ENCODE peak calls at places on chromosome 1, in ten cellular contexts. Z is cardiac fibroblast; C is dermis microvascular lymphatic vessel endothelial cell; Q is GM19239; M is activated gamma-delta T cell treated with anti-CD3 and anti-CD28 coated beads, Interleukin-2, amount 50 U/mL, for 16 hours; R is activated T-cell treated with anti-CD3 and anti-CD28 coated beads, Interleukin-2, amount 50 U/mL, for 72 hours; F is mesendoderm; K is foreskin fibroblast; B is DMS79; D is stimulated activated CD8-positive, alpha-beta memory T cell treated with anti-CD3 and anti-CD28 coated beads, Interleukin-2, amount 100 ng/mL, for 1 hour. V is an unnamed sample.

GRCh38 chr1:33266766-33267165 is 10.5 kb downstream of the ZNF362 start:
- DNase-seq in K (no peak), Q (no peak), M (no peak), B (no peak), Z (no peak), F (no peak), D (no peak), R (no peak), C (no peak), V (no peak)

GRCh38 chr1:31127266-31127665 is 61.7 kb upstream of the PUM1 start:
- DNase-seq in R (no peak), K (peak), C (no peak), F (no peak), M (no peak), D (no peak), B (no peak), Z (peak), Q (no peak), V (no peak)

GRCh38 chr1:29331731-29332130 is 95.4 kb downstream of the PTPRU start:
- DNase-seq in K (no peak), D (no peak), M (no peak), F (no peak), Q (no peak), Z (no peak), B (no peak), C (no peak), R (no peak), V (no peak)

GRCh38 chr1:16968372-16968771 is 12.0 kb downstream of the MFAP2 start:
- DNase-seq in R (no peak), Z (no peak), C (no peak), Q (no peak), M (no peak), F (no peak), B (no peak), K (no peak), D (no peak), V (no peak)

GRCh38 chr1:33379631-33380354 is 51.1 kb downstream of the PHC2 start:
- DNase-seq in Z (no peak), D (no peak), Q (no peak), R (no peak), C (no peak), M (no peak), F (no peak), K (no peak), B (no peak), V (no peak)

GRCh38 chr1:15207031-15207828 is 39.8 kb upstream of the FHAD1 start:
- DNase-seq in F (no peak), Z (no peak), B (no peak), D (no peak), M (no peak), Q (no peak), C (no peak), K (no peak), R (no peak), V (no peak)

GRCh38 chr1:240310226-240310925 is 218.7 kb downstream of the FMN2 start:
- DNase-seq in R (no peak), F (no peak), Z (peak), D (no peak), B (no peak), C (no peak), M (no peak), K (peak), Q (no peak), V (no peak)

GRCh38 chr1:39170731-39171375 is 33.6 kb upstream of the MACF1 start:
- DNase-seq in R (no peak), Z (no peak), B (peak), C (no peak), Q (no peak), M (no peak), D (no peak), K (no peak), F (peak), V (no peak)

GRCh38 chr1:192476802-192477298 is 98.7 kb upstream of the RGS1 start:
- DNase-seq in K (peak), D (no peak), F (no peak), Q (no peak), C (peak), B (peak), M (no peak), R (peak), Z (peak), V (peak)

GRCh38 chr1:54624466-54625464 is 1.4 kb upstream of the FAM151A start:
- DNase-seq in D (no peak), F (no peak), K (no peak), Z (no peak), M (no peak), B (no peak), C (no peak), Q (no peak), R (no peak), V (no peak)

GRCh38 chr1:55300975-55301374 is 85.8 kb upstream of the USP24 start:
- DNase-seq in M (no peak), D (no peak), Q (no peak), B (no peak), R (no peak), Z (no peak), K (no peak), C (no peak), F (no peak), V (no peak)

GRCh38 chr1:245679796-245680195 is 525.0 kb downstream of the KIF26B start:
- DNase-seq in Q (no peak), M (no peak), R (no peak), K (no peak), D (no peak), F (no peak), Z (no peak), C (no peak), B (no peak), V (no peak)

GRCh38 chr1:106526650-106527049 is 529.8 kb upstream of the PRMT6 start:
- DNase-seq in D (no peak), Q (no peak), M (no peak), K (peak), B (no peak), C (no peak), F (peak), Z (peak), R (no peak), V (no peak)

GRCh38 chr1:156480411-156481192 is 20.0 kb downstream of the MEF2D start:
- DNase-seq in K (no peak), Z (peak), M (peak), F (peak), R (peak), C (peak), B (no peak), Q (peak), D (peak), V (peak)

GRCh38 chr1:163824490-163824889 is 502.7 kb downstream of the NUF2 start:
- DNase-seq in D (no peak), K (no peak), R (no peak), M (no peak), Z (no peak), B (no peak), Q (no peak), C (no peak), F (peak), V (no peak)

GRCh38 chr1:82226198-82226505 is 425.4 kb downstream of the ADGRL2 start:
- DNase-seq in C (peak), D (no peak), K (no peak), Z (peak), F (no peak), M (no peak), B (peak), Q (no peak), R (no peak), V (no peak)

GRCh38 chr1:224302947-224303346 is 27.0 kb downstream of the NVL start:
- DNase-seq in K (no peak), R (no peak), F (no peak), Q (no peak), Z (no peak), B (no peak), M (no peak), C (no peak), D (no peak), V (no peak)

GRCh38 chr1:223745731-223746130 is 33.4 kb downstream of the CAPN2 start:
- DNase-seq in R (no peak), Q (no peak), K (no peak), Z (no peak), B (no peak), M (no peak), F (no peak), C (no peak), D (no peak), V (no peak)

GRCh38 chr1:198678901-198679329 is 40.1 kb downstream of the PTPRC start:
- DNase-seq in Z (no peak), M (no peak), F (no peak), K (no peak), C (no peak), B (no peak), R (peak), Q (no peak), D (no peak), V (peak)

GRCh38 chr1:33348676-33349080 is 27.8 kb upstream of the A3GALT2 start:
- DNase-seq in D (no peak), R (peak), F (no peak), K (no peak), Q (no peak), B (no peak), C (peak), Z (no peak), M (no peak), V (peak)

GRCh38 chr1:168700565-168701331 is 28.3 kb downstream of the DPT start:
- DNase-seq in K (no peak), R (no peak), M (no peak), Z (no peak), C (no peak), F (no peak), Q (no peak), D (no peak), B (no peak), V (no peak)

GRCh38 chr1:14988636-14989035 is 164.9 kb upstream of the TMEM51 start:
- DNase-seq in B (no peak), C (no peak), Q (no peak), Z (no peak), D (no peak), F (no peak), M (no peak), K (no peak), R (no peak), V (no peak)

GRCh38 chr1:227465256-227465655 is 98.1 kb upstream of the ZNF678 start:
- DNase-seq in K (no peak), Q (no peak), R (no peak), Z (no peak), F (peak), M (no peak), D (no peak), C (no peak), B (no peak), V (no peak)

GRCh38 chr1:198628064-198628455 is 10.8 kb upstream of the PTPRC start:
- DNase-seq in B (no peak), K (no peak), F (no peak), Q (no peak), M (no peak), C (no peak), R (no peak), Z (peak), D (no peak), V (no peak)

GRCh38 chr1:10934150-10934818 is 78.2 kb upstream of the TARDBP start:
- DNase-seq in F (no peak), C (no peak), D (no peak), B (no peak), R (no peak), K (no peak), M (no peak), Q (no peak), Z (no peak), V (no peak)

GRCh38 chr1:224082146-224082545 is 31.8 kb upstream of the FBXO28 start:
- DNase-seq in Q (no peak), M (no peak), F (peak), R (no peak), Z (no peak), D (no peak), C (no peak), K (no peak), B (no peak), V (no peak)

GRCh38 chr1:218361298-218362065 is 16.3 kb downstream of the TGFB2 start:
- DNase-seq in F (peak), M (no peak), D (no peak), C (peak), Z (peak), Q (no peak), R (no peak), K (peak), B (no peak), V (no peak)

GRCh38 chr1:91012196-91012595 is 9.6 kb downstream of the ZNF644 start:
- DNase-seq in M (no peak), C (no peak), R (no peak), B (no peak), K (no peak), Z (no peak), F (no peak), Q (no peak), D (no peak), V (no peak)

GRCh38 chr1:111906816-111907215 is 82.7 kb downstream of the KCND3 start:
- DNase-seq in Z (no peak), B (no peak), F (no peak), D (no peak), Q (no peak), K (no peak), R (no peak), M (no peak), C (no peak), V (no peak)

GRCh38 chr1:180360333-180361075 is 130.4 kb downstream of the LHX4 start:
- DNase-seq in Q (no peak), Z (peak), R (no peak), D (no peak), M (no peak), F (no peak), B (no peak), C (no peak), K (peak), V (no peak)

GRCh38 chr1:60031116-60031515 is 42.5 kb downstream of the C1orf87 start:
- DNase-seq in R (no peak), Q (no peak), B (no peak), F (no peak), K (no peak), D (no peak), M (no peak), Z (no peak), C (no peak), V (no peak)

GRCh38 chr1:5830771-5831599 is 161.2 kb downstream of the NPHP4 start:
- DNase-seq in B (no peak), C (no peak), M (no peak), Z (no peak), F (peak), R (peak), D (no peak), Q (no peak), K (no peak), V (no peak)

GRCh38 chr1:63615809-63616420 is 22.7 kb downstream of the PGM1 start:
- DNase-seq in B (no peak), F (peak), D (peak), Q (peak), Z (peak), K (peak), R (peak), M (peak), C (peak), V (peak)

V was measured in activated naive CD4-positive, alpha-beta T cell treated with Interleukin-2 at 50 U/mL for 16 hours.